ENCODE peak calls at places on chromosomes 5 and 9, in five cellular contexts. One of them, this sample, is unnamed.

GRCh38 chr5:123089971-123090640 is 1.1 kb downstream of the PRDM6 start:
- DNase-seq in colonic mucosa: no peak
- DNase-seq in activated CD8-positive, alpha-beta T cell treated with anti-CD3 and anti-CD28 coated beads for 36 hours: no peak
- DNase-seq in SJSA1: no peak
- DNase-seq in astrocyte of the spinal cord: no peak
- DNase-seq in this sample: peak

GRCh38 chr5:116301110-116301509 is 216.3 kb downstream of the COMMD10 start:
- DNase-seq in colonic mucosa: no peak
- DNase-seq in activated CD8-positive, alpha-beta T cell treated with anti-CD3 and anti-CD28 coated beads for 36 hours: no peak
- DNase-seq in SJSA1: no peak
- DNase-seq in astrocyte of the spinal cord: no peak
- DNase-seq in this sample: no peak

GRCh38 chr5:135391123-135391868 is 7.7 kb downstream of the MACROH2A1 start:
- DNase-seq in colonic mucosa: no peak
- DNase-seq in activated CD8-positive, alpha-beta T cell treated with anti-CD3 and anti-CD28 coated beads for 36 hours: no peak
- DNase-seq in SJSA1: no peak
- DNase-seq in astrocyte of the spinal cord: peak
- DNase-seq in this sample: peak

GRCh38 chr9:94743035-94743954 is 16.8 kb downstream of the AOPEP start:
- DNase-seq in colonic mucosa: no peak
- DNase-seq in activated CD8-positive, alpha-beta T cell treated with anti-CD3 and anti-CD28 coated beads for 36 hours: no peak
- DNase-seq in SJSA1: peak
- DNase-seq in astrocyte of the spinal cord: no peak
- DNase-seq in this sample: peak

GRCh38 chr5:15933481-15934207 is 245.9 kb downstream of the MARCHF11 start:
- DNase-seq in colonic mucosa: no peak
- DNase-seq in activated CD8-positive, alpha-beta T cell treated with anti-CD3 and anti-CD28 coated beads for 36 hours: no peak
- DNase-seq in SJSA1: no peak
- DNase-seq in astrocyte of the spinal cord: peak
- DNase-seq in this sample: peak

GRCh38 chr5:32753051-32753450 is 41.9 kb downstream of the NPR3 start:
- DNase-seq in colonic mucosa: no peak
- DNase-seq in activated CD8-positive, alpha-beta T cell treated with anti-CD3 and anti-CD28 coated beads for 36 hours: no peak
- DNase-seq in SJSA1: no peak
- DNase-seq in astrocyte of the spinal cord: no peak
- DNase-seq in this sample: peak

GRCh38 chr9:135669616-135670285 is 6.6 kb downstream of the LCN9 start:
- DNase-seq in colonic mucosa: no peak
- DNase-seq in activated CD8-positive, alpha-beta T cell treated with anti-CD3 and anti-CD28 coated beads for 36 hours: no peak
- DNase-seq in SJSA1: no peak
- DNase-seq in astrocyte of the spinal cord: no peak
- DNase-seq in this sample: no peak

GRCh38 chr5:5146530-5147160 is 6.5 kb downstream of the ADAMTS16 start:
- DNase-seq in colonic mucosa: no peak
- DNase-seq in activated CD8-positive, alpha-beta T cell treated with anti-CD3 and anti-CD28 coated beads for 36 hours: no peak
- DNase-seq in SJSA1: no peak
- DNase-seq in astrocyte of the spinal cord: peak
- DNase-seq in this sample: no peak

GRCh38 chr5:141634162-141634561 is 2.5 kb downstream of the HDAC3 start:
- DNase-seq in colonic mucosa: no peak
- DNase-seq in activated CD8-positive, alpha-beta T cell treated with anti-CD3 and anti-CD28 coated beads for 36 hours: no peak
- DNase-seq in SJSA1: no peak
- DNase-seq in astrocyte of the spinal cord: no peak
- DNase-seq in this sample: no peak